ENCODE peak calls at places on chromosomes 11 and 22, in eight cellular contexts. Z is amniotic stem cell; Y is HEK293T; P is H9; L is iris pigment epithelial cell; B is AG08396; X is stimulated activated CD4-positive, alpha-beta T cell treated with anti-CD3 and anti-CD28 coated beads, Interleukin-15, amount 100 ng/mL, for 1 hour; E is stimulated activated naive CD8-positive, alpha-beta T cell treated with anti-CD3 and anti-CD28 coated beads, Interleukin-15, amount 100 ng/mL, for 72 hours. A is an unnamed sample.

GRCh38 chr11:35267504-35267903 is 128.5 kb downstream of the CD44 start:
- DNase-seq in B (peak), Z (peak), P (no peak), Y (no peak), L (peak), X (no peak), E (no peak), A (no peak)

GRCh38 chr11:79264284-79264683 is 176.5 kb downstream of the TENM4 start:
- DNase-seq in E (no peak), B (no peak), Y (no peak), P (no peak), X (no peak), L (peak), Z (no peak), A (no peak)

GRCh38 chr11:71580057-71581003 is 2.3 kb downstream of the KRTAP5-11 start:
- DNase-seq in B (peak), E (peak), Y (peak), Z (peak), X (no peak), L (peak), P (peak), A (peak)

GRCh38 chr11:85590848-85591483 is 36.2 kb downstream of the DLG2 start:
- DNase-seq in X (no peak), Z (peak), L (peak), P (no peak), E (no peak), Y (no peak), B (peak), A (no peak)

GRCh38 chr11:77547863-77548551 is 41.7 kb upstream of the AQP11 start:
- DNase-seq in Z (peak), P (peak), X (no peak), E (peak), B (peak), L (peak), Y (peak), A (peak)

GRCh38 chr11:11035331-11035730 is 177.5 kb upstream of the ZBED5 start:
- DNase-seq in P (no peak), L (peak), X (no peak), E (no peak), Y (no peak), Z (no peak), B (no peak), A (no peak)

GRCh38 chr11:111419641-111420327 is 40.7 kb upstream of the POU2AF1 start:
- DNase-seq in P (no peak), B (no peak), E (no peak), Y (no peak), L (no peak), X (no peak), Z (no peak), A (no peak)

GRCh38 chr11:101817536-101817935 is 97.3 kb upstream of the CEP126 start:
- DNase-seq in L (no peak), X (no peak), Y (no peak), B (no peak), P (no peak), E (no peak), Z (no peak), A (no peak)

GRCh38 chr22:49737101-49737551 is 90.5 kb downstream of the BRD1 start:
- DNase-seq in P (no peak), Y (no peak), Z (no peak), X (no peak), L (no peak), E (no peak), B (no peak), A (no peak)

GRCh38 chr22:38203855-38204497 is 2.2 kb downstream of the MAFF start:
- DNase-seq in Y (no peak), E (no peak), B (peak), L (peak), Z (no peak), X (no peak), P (no peak), A (no peak)

GRCh38 chr11:35235944-35236666 is 97.1 kb downstream of the CD44 start:
- DNase-seq in Y (no peak), B (no peak), E (peak), P (no peak), L (peak), Z (no peak), X (peak), A (no peak)

GRCh38 chr22:42621505-42622002 is 6.9 kb upstream of the POLDIP3 start:
- DNase-seq in L (peak), X (peak), Z (peak), E (peak), Y (peak), B (peak), P (peak), A (peak)

GRCh38 chr11:33043221-33043833 is 4.0 kb downstream of the TCP11L1 start:
- DNase-seq in L (no peak), Z (no peak), Y (no peak), P (no peak), X (no peak), E (no peak), B (no peak), A (no peak)

GRCh38 chr11:123585721-123586120 is 68.7 kb downstream of the SCN3B start:
- DNase-seq in L (no peak), Z (no peak), B (no peak), P (no peak), E (no peak), Y (no peak), X (no peak), A (no peak)

GRCh38 chr11:110185599-110185998 is 92.4 kb downstream of the ZC3H12C start:
- DNase-seq in Z (no peak), P (no peak), L (no peak), X (no peak), B (no peak), E (no peak), Y (no peak), A (no peak)

GRCh38 chr22:33023119-33023827 is 34.9 kb downstream of the SYN3 start:
- DNase-seq in L (no peak), E (peak), B (no peak), P (no peak), X (no peak), Y (no peak), Z (no peak), A (no peak)

GRCh38 chr22:31345331-31346254 is 553 bp downstream of the PATZ1 start:
- DNase-seq in B (peak), Y (peak), L (peak), E (peak), Z (peak), P (peak), X (peak), A (peak)

GRCh38 chr11:30452842-30453241 is 129.9 kb downstream of the ARL14EP start:
- DNase-seq in P (no peak), E (no peak), L (no peak), B (no peak), X (no peak), Z (no peak), Y (no peak), A (no peak)

GRCh38 chr22:27799334-27800249 is 2.0 kb downstream of the MN1 start:
- DNase-seq in Y (no peak), B (peak), X (no peak), E (no peak), L (peak), P (peak), Z (no peak), A (no peak)

GRCh38 chr11:119940401-119940976 is 197.4 kb downstream of the TRIM29 start:
- DNase-seq in Y (no peak), E (no peak), B (no peak), X (no peak), P (no peak), L (no peak), Z (no peak), A (no peak)

GRCh38 chr22:47878460-47878859 is 1116.0 kb downstream of the TBC1D22A start:
- DNase-seq in P (no peak), X (no peak), L (no peak), E (no peak), Z (no peak), B (no peak), Y (no peak), A (no peak)

GRCh38 chr11:64153831-64154230 is 12.1 kb downstream of the MACROD1 start:
- DNase-seq in Z (no peak), P (no peak), X (no peak), L (no peak), Y (no peak), B (no peak), E (no peak), A (no peak)

GRCh38 chr22:29011200-29011867 is 50.3 kb downstream of the C22orf31 start:
- DNase-seq in B (no peak), X (no peak), Z (no peak), L (no peak), Y (no peak), E (no peak), P (no peak), A (no peak)

GRCh38 chr22:30744224-30744623 is 49.5 kb downstream of the OSBP2 start:
- DNase-seq in E (no peak), Z (no peak), L (no peak), X (no peak), B (no peak), P (no peak), Y (no peak), A (no peak)

GRCh38 chr11:130118636-130119387 is 40.8 kb upstream of the ST14 start:
- DNase-seq in X (no peak), B (no peak), Y (no peak), P (no peak), L (no peak), Z (no peak), E (peak), A (no peak)

GRCh38 chr11:2699185-2699530 is 636 bp downstream of the KCNQ1OT1 start:
- DNase-seq in E (no peak), B (peak), Z (no peak), Y (peak), X (no peak), L (peak), P (peak), A (no peak)

GRCh38 chr22:37302617-37303555 is 20.6 kb downstream of the CYTH4 start:
- DNase-seq in X (no peak), L (no peak), P (no peak), Y (no peak), Z (no peak), B (no peak), E (no peak), A (no peak)

GRCh38 chr11:1072116-1072820 is 2.4 kb upstream of the MUC2 start:
- DNase-seq in Z (no peak), B (no peak), L (peak), E (no peak), Y (no peak), P (no peak), X (no peak), A (no peak)

GRCh38 chr22:19517171-19517500 is 7.1 kb downstream of the CLDN5 start:
- DNase-seq in Y (no peak), L (no peak), P (no peak), E (no peak), B (no peak), X (no peak), Z (no peak), A (no peak)

GRCh38 chr22:43234299-43234988 is 47.5 kb upstream of the TTLL12 start:
- DNase-seq in Z (no peak), P (no peak), E (no peak), X (no peak), L (no peak), Y (no peak), B (no peak), A (no peak)

GRCh38 chr11:84899740-84900139 is 727.4 kb downstream of the DLG2 start:
- DNase-seq in E (no peak), Z (no peak), X (no peak), L (peak), Y (peak), B (no peak), P (peak), A (no peak)

GRCh38 chr22:49491221-49491635 is 336.4 kb downstream of the BRD1 start:
- DNase-seq in L (no peak), E (no peak), X (no peak), P (no peak), Z (no peak), Y (no peak), B (no peak), A (no peak)

GRCh38 chr11:48170840-48171233 is 45.8 kb upstream of the OR4B1 start:
- DNase-seq in B (peak), E (no peak), L (peak), P (no peak), Y (no peak), X (no peak), Z (no peak), A (no peak)

GRCh38 chr11:126054412-126054811 is 8.3 kb downstream of the CDON start:
- DNase-seq in P (no peak), Z (no peak), X (no peak), Y (no peak), E (no peak), L (no peak), B (no peak), A (no peak)